ENCODE peak calls at places on chromosomes 5 and 9, in eight cellular contexts. Y is H9; Q is activated naive CD4-positive, alpha-beta T cell; I is colonic mucosa; W is anterior cingulate cortex; S is glutamatergic neuron; B is stimulated activated CD8-positive, alpha-beta memory T cell treated with anti-CD3 and anti-CD28 coated beads, Interleukin-4, amount 100 ng/mL, for 48 hours; O is stimulated activated CD4-positive, alpha-beta T cell treated with anti-CD3 and anti-CD28 coated beads, Interleukin-15, amount 100 ng/mL, for 1 hour. X is an unnamed sample.

GRCh38 chr5:151155149-151155776 is 2.3 kb downstream of the ANXA6 start:
- DNase-seq in Y (no peak), Q (peak), I (peak), W (no peak), S (no peak), B (peak), O (peak), X (no peak)

GRCh38 chr9:130002320-130002719 is 40.7 kb downstream of the FNBP1 start:
- DNase-seq in Y (no peak), Q (no peak), I (no peak), W (no peak), S (no peak), B (no peak), O (no peak), X (no peak)

GRCh38 chr5:141609044-141609443 is 9.8 kb downstream of the DIAPH1 start:
- DNase-seq in Y (no peak), Q (no peak), I (no peak), W (no peak), S (no peak), B (no peak), O (no peak), X (no peak)

GRCh38 chr5:89071101-89071940 is 188.3 kb upstream of the MEF2C start:
- DNase-seq in Y (no peak), Q (no peak), I (no peak), W (no peak), S (no peak), B (no peak), O (no peak), X (no peak)

GRCh38 chr5:178464431-178465048 is 125.7 kb downstream of the COL23A1 start:
- DNase-seq in Y (no peak), Q (no peak), I (no peak), W (no peak), S (no peak), B (no peak), O (no peak), X (no peak)

GRCh38 chr5:137228816-137229215 is 270.3 kb downstream of the SPOCK1 start:
- DNase-seq in Y (no peak), Q (no peak), I (no peak), W (no peak), S (no peak), B (no peak), O (no peak), X (no peak)

GRCh38 chr5:147880461-147880860 is 1.9 kb downstream of the SCGB3A2 start:
- DNase-seq in Y (no peak), Q (no peak), I (no peak), W (no peak), S (no peak), B (no peak), O (no peak), X (no peak)

GRCh38 chr5:62779010-62779422 is 200.4 kb downstream of the LRRC70 start:
- DNase-seq in Y (peak), Q (no peak), I (peak), W (no peak), S (no peak), B (no peak), O (no peak), X (no peak)

GRCh38 chr5:1390861-1391600 is 46.1 kb upstream of the CLPTM1L start:
- DNase-seq in Y (no peak), Q (no peak), I (no peak), W (no peak), S (peak), B (no peak), O (no peak), X (no peak)

GRCh38 chr9:123353984-123354591 is 1.9 kb upstream of the CRB2 start:
- DNase-seq in Y (peak), Q (peak), I (peak), W (peak), S (peak), B (peak), O (peak), X (peak)

GRCh38 chr9:110911659-110912473 is 126.4 kb downstream of the LPAR1 start:
- DNase-seq in Y (no peak), Q (no peak), I (no peak), W (no peak), S (no peak), B (no peak), O (no peak), X (no peak)

GRCh38 chr5:14250094-14250777 is 107.1 kb downstream of the TRIO start:
- DNase-seq in Y (no peak), Q (no peak), I (peak), W (peak), S (peak), B (no peak), O (no peak), X (peak)

GRCh38 chr5:178487911-178488310 is 102.3 kb downstream of the COL23A1 start:
- DNase-seq in Y (no peak), Q (no peak), I (no peak), W (no peak), S (no peak), B (no peak), O (no peak), X (no peak)

GRCh38 chr9:129458663-129459549 is 162.0 kb downstream of the C9orf50 start:
- DNase-seq in Y (no peak), Q (peak), I (peak), W (peak), S (peak), B (peak), O (no peak), X (no peak)

GRCh38 chr5:127988149-127988755 is 95.3 kb upstream of the SLC12A2 start:
- DNase-seq in Y (no peak), Q (no peak), I (no peak), W (no peak), S (no peak), B (no peak), O (no peak), X (no peak)

GRCh38 chr5:3599283-3600105 is 3.9 kb downstream of the IRX1 start:
- DNase-seq in Y (peak), Q (no peak), I (no peak), W (no peak), S (peak), B (no peak), O (no peak), X (no peak)

GRCh38 chr5:34016750-34017149 is 8.9 kb upstream of the AMACR start:
- DNase-seq in Y (no peak), Q (no peak), I (no peak), W (no peak), S (no peak), B (no peak), O (no peak), X (no peak)